ENCODE peak calls at places on chromosomes 4 and X, in seven cellular contexts. F is pons; G is GM23338; L is memory B cell; M is activated CD4-positive, alpha-beta T cell treated with anti-CD3 and anti-CD28 coated beads for 1 hour; C is nephron progenitor cell; W is psoas muscle. S is an unnamed sample.

GRCh38 chrX:132219343-132219768 is at the start of gene RAP2C:
- DNase-seq in L (peak), F (peak), M (peak), W (peak), C (peak), G (peak), S (peak)

GRCh38 chr4:108036252-108036651 is 46.6 kb downstream of the HADH start:
- DNase-seq in L (no peak), W (no peak), F (no peak), G (no peak), C (no peak), M (peak), S (no peak)

GRCh38 chrX:153592966-153593688 is 5.8 kb downstream of the CCNQ start:
- DNase-seq in F (peak), G (no peak), L (no peak), M (no peak), C (no peak), W (peak), S (peak)

GRCh38 chr4:26985836-26986235 is 125.2 kb downstream of the STIM2 start:
- DNase-seq in M (no peak), C (no peak), F (no peak), L (peak), W (no peak), G (no peak), S (no peak)

GRCh38 chr4:90127706-90128345 is 632 bp downstream of the CCSER1 start:
- DNase-seq in W (peak), M (no peak), F (no peak), C (peak), G (peak), L (no peak), S (peak)

GRCh38 chrX:32592786-32593185 is 618.6 kb downstream of the DMD start:
- DNase-seq in F (no peak), M (no peak), G (no peak), W (no peak), L (no peak), C (no peak), S (no peak)

GRCh38 chrX:70052895-70053615 is 3.3 kb upstream of the AWAT2 start:
- DNase-seq in C (no peak), L (no peak), G (no peak), F (no peak), M (no peak), W (no peak), S (no peak)

GRCh38 chr4:40976343-40976742 is 226.6 kb downstream of the NSUN7 start:
- DNase-seq in G (peak), W (no peak), L (no peak), M (no peak), C (peak), F (peak), S (no peak)

GRCh38 chr4:100738388-100739165 is 220.8 kb upstream of the EMCN start:
- DNase-seq in L (no peak), W (no peak), F (no peak), M (no peak), G (no peak), C (no peak), S (peak)

GRCh38 chrX:70422886-70423336 is at the start of gene GDPD2:
- DNase-seq in L (no peak), F (no peak), W (no peak), G (peak), M (no peak), C (peak), S (no peak)

GRCh38 chrX:102339312-102340298 is 92.6 kb downstream of the NXF2 start:
- DNase-seq in W (no peak), M (no peak), F (peak), C (no peak), G (peak), L (no peak), S (no peak)

GRCh38 chrX:107507744-107508117 is 58.3 kb downstream of the FRMPD3 start:
- DNase-seq in C (no peak), M (no peak), F (no peak), G (no peak), W (no peak), L (no peak), S (no peak)

GRCh38 chrX:10111364-10112148 is 45.2 kb upstream of the CLCN4 start:
- DNase-seq in W (no peak), G (no peak), M (peak), F (no peak), C (no peak), L (peak), S (no peak)

GRCh38 chrX:150643271-150643670 is 49.9 kb upstream of the MTMR1 start:
- DNase-seq in C (no peak), L (no peak), G (no peak), W (no peak), M (no peak), F (no peak), S (no peak)

GRCh38 chr4:85783483-85783882 is 308.5 kb downstream of the ARHGAP24 start:
- DNase-seq in L (no peak), W (no peak), G (no peak), M (no peak), C (no peak), F (no peak), S (no peak)

GRCh38 chr4:182688081-182688480 is 229.1 kb downstream of the DCTD start:
- DNase-seq in M (no peak), C (peak), W (no peak), G (peak), F (no peak), L (no peak), S (no peak)

GRCh38 chr4:121096629-121097028 is 24.3 kb upstream of the NDNF start:
- DNase-seq in W (no peak), M (no peak), C (no peak), F (peak), L (no peak), G (peak), S (no peak)

GRCh38 chr4:72468904-72469502 is 100.0 kb downstream of the ADAMTS3 start:
- DNase-seq in W (no peak), F (peak), L (no peak), C (no peak), M (no peak), G (peak), S (no peak)

GRCh38 chrX:152926923-152927322 is 29.1 kb downstream of the ZNF185 start:
- DNase-seq in W (no peak), C (no peak), L (no peak), G (no peak), M (no peak), F (peak), S (no peak)

GRCh38 chrX:3226087-3226486 is 120.4 kb downstream of the MXRA5 start:
- DNase-seq in G (no peak), C (no peak), M (no peak), W (no peak), L (no peak), F (no peak), S (no peak)

GRCh38 chrX:136941396-136942337 is 61.1 kb upstream of the RBMX start:
- DNase-seq in W (no peak), C (no peak), G (no peak), F (no peak), L (no peak), M (no peak), S (no peak)

GRCh38 chr4:152697284-152698011 is 17.7 kb upstream of the TMEM154 start:
- DNase-seq in L (no peak), F (no peak), C (no peak), M (no peak), W (no peak), G (no peak), S (no peak)